ENCODE peak calls at places on chromosomes 6 and 20, in four cellular contexts. N is iris pigment epithelial cell, G is epithelial cell of esophagus, H is HS-5. W is an unnamed sample.

GRCh38 chr20:17010181-17010580 is 216.7 kb upstream of the PCSK2 start:
- DNase-seq in N (no peak), G (no peak), H (no peak), W (no peak)

GRCh38 chr6:26520088-26520839 is 17.9 kb upstream of the HMGN4 start:
- DNase-seq in G (no peak), H (peak), N (peak), W (peak)

GRCh38 chr6:165636415-165637048 is 26.5 kb downstream of the PDE10A start:
- DNase-seq in G (no peak), H (no peak), N (peak), W (no peak)

GRCh38 chr6:83199865-83200230 is 6.7 kb downstream of the RWDD2A start:
- DNase-seq in H (no peak), G (peak), N (peak), W (peak)

GRCh38 chr6:90406957-90407356 is 110.3 kb upstream of the BACH2 start:
- DNase-seq in N (peak), H (no peak), G (peak), W (peak)

GRCh38 chr6:104623052-104623690 is 236.5 kb downstream of the HACE1 start:
- DNase-seq in G (peak), H (no peak), N (no peak), W (peak)

GRCh38 chr6:144216668-144217218 is 66.4 kb downstream of the STX11 start:
- DNase-seq in G (no peak), H (no peak), N (no peak), W (no peak)

GRCh38 chr20:15297059-15297875 is 959.9 kb upstream of the FLRT3 start:
- DNase-seq in G (peak), H (no peak), N (no peak), W (peak)

GRCh38 chr6:132399376-132400074 is 1.8 kb downstream of the MOXD1 start:
- DNase-seq in H (no peak), N (peak), G (peak), W (peak)

GRCh38 chr6:11785449-11785951 is 6.9 kb upstream of the ADTRP start:
- DNase-seq in N (no peak), G (peak), H (no peak), W (peak)

GRCh38 chr6:149335924-149336323 is 18.4 kb downstream of the TAB2 start:
- DNase-seq in N (peak), G (peak), H (peak), W (peak)

GRCh38 chr6:20119446-20119845 is 92.8 kb downstream of the MBOAT1 start:
- DNase-seq in G (no peak), H (no peak), N (no peak), W (no peak)

GRCh38 chr6:33630014-33630413 is 8.9 kb downstream of the ITPR3 start:
- DNase-seq in H (no peak), N (no peak), G (peak), W (no peak)

GRCh38 chr6:149921361-149921760 is 1.6 kb downstream of the RAET1G start:
- DNase-seq in G (no peak), H (no peak), N (no peak), W (no peak)

GRCh38 chr6:87697581-87698552 is 4.2 kb downstream of the AKIRIN2 start:
- DNase-seq in G (no peak), H (peak), N (peak), W (no peak)

GRCh38 chr20:23049933-23050838 is 714 bp upstream of the THBD start:
- DNase-seq in N (peak), G (peak), H (peak), W (no peak)

GRCh38 chr20:14790771-14791517 is 453.5 kb upstream of the FLRT3 start:
- DNase-seq in H (no peak), N (peak), G (no peak), W (no peak)

GRCh38 chr6:147149826-147150225 is 54.4 kb upstream of the STXBP5 start:
- DNase-seq in G (no peak), H (no peak), N (no peak), W (no peak)

GRCh38 chr6:24951831-24952299 is 16.1 kb upstream of the RIPOR2 start:
- DNase-seq in G (no peak), H (no peak), N (no peak), W (no peak)

GRCh38 chr20:21767739-21768223 is 62.3 kb downstream of the PAX1 start:
- DNase-seq in N (no peak), H (no peak), G (no peak), W (no peak)

GRCh38 chr20:3101737-3102574 is 17.4 kb upstream of the AVP start:
- DNase-seq in N (no peak), G (no peak), H (no peak), W (no peak)

GRCh38 chr20:6079011-6079410 is 25.2 kb upstream of the LRRN4 start:
- DNase-seq in G (no peak), N (no peak), H (no peak), W (no peak)

GRCh38 chr6:39962831-39963230 is 28.6 kb upstream of the MOCS1 start:
- DNase-seq in N (peak), G (no peak), H (no peak), W (peak)

GRCh38 chr20:59817846-59818245 is 115.6 kb downstream of the SYCP2 start:
- DNase-seq in H (no peak), G (no peak), N (no peak), W (no peak)

GRCh38 chr20:31920275-31920855 is 31.5 kb downstream of the PDRG1 start:
- DNase-seq in N (no peak), H (no peak), G (no peak), W (no peak)

GRCh38 chr6:33410050-33410710 is 634 bp upstream of the PHF1 start:
- DNase-seq in G (peak), N (peak), H (peak), W (peak)

GRCh38 chr20:16017656-16018055 is 555.6 kb downstream of the KIF16B start:
- DNase-seq in G (no peak), N (no peak), H (no peak), W (no peak)

GRCh38 chr6:132445201-132445951 is 44.1 kb upstream of the MOXD1 start:
- DNase-seq in H (peak), N (peak), G (peak), W (peak)

GRCh38 chr20:1301031-1301529 is 27.9 kb downstream of the SDCBP2 start:
- DNase-seq in G (peak), N (peak), H (peak), W (peak)

GRCh38 chr6:291148-291696 is 1.1 kb upstream of the DUSP22 start:
- DNase-seq in G (peak), H (no peak), N (peak), W (peak)

GRCh38 chr20:63044204-63044600 is 37.4 kb upstream of the BHLHE23 start:
- DNase-seq in H (no peak), N (no peak), G (no peak), W (no peak)

GRCh38 chr6:122372647-122373046 is 26.8 kb upstream of the HSF2 start:
- DNase-seq in G (no peak), H (no peak), N (peak), W (no peak)

W was measured in bronchial epithelial cell.